ENCODE peak calls at places on chromosomes 11 and 22, in six cellular contexts. S is pancreas, E is iPS DF 6.9, I is tibial artery, N is thoracic aorta, G is PC-3. T is an unnamed sample.

GRCh38 chr11:37450613-37451012 is 852.6 kb upstream of the RAG2 start:
- DNase-seq in S (no peak), E (no peak), I (no peak), N (no peak), G (no peak), T (no peak)

GRCh38 chr11:125373426-125374391 is 122.4 kb downstream of the FEZ1 start:
- DNase-seq in S (peak), E (no peak), I (no peak), N (no peak), G (no peak), T (peak)

GRCh38 chr11:69360606-69361005 is 66.7 kb downstream of the MYEOV start:
- DNase-seq in S (no peak), E (no peak), I (no peak), N (no peak), G (no peak), T (no peak)

GRCh38 chr11:73520358-73521061 is 77.4 kb downstream of the FAM168A start:
- DNase-seq in S (no peak), E (no peak), I (no peak), N (no peak), G (no peak), T (no peak)

GRCh38 chr11:57641426-57641825 is 8.3 kb downstream of the YPEL4 start:
- DNase-seq in S (no peak), E (no peak), I (no peak), N (no peak), G (peak), T (peak)

GRCh38 chr11:3037041-3037944 is 19.9 kb downstream of the CARS1 start:
- DNase-seq in S (peak), E (no peak), I (peak), N (peak), G (peak), T (peak)

GRCh38 chr11:110199184-110199981 is 97.0 kb downstream of the RDX start:
- DNase-seq in S (no peak), E (no peak), I (no peak), N (no peak), G (peak), T (peak)

GRCh38 chr22:37051629-37052385 is at the start of gene KCTD17:
- DNase-seq in S (peak), E (no peak), I (peak), N (no peak), G (peak), T (peak)

GRCh38 chr11:58928082-58928574 is 11.2 kb upstream of the GLYATL1 start:
- DNase-seq in S (no peak), E (no peak), I (no peak), N (no peak), G (no peak), T (no peak)

GRCh38 chr11:126891556-126892217 is 108.9 kb downstream of the KIRREL3 start:
- DNase-seq in S (no peak), E (no peak), I (no peak), N (no peak), G (no peak), T (no peak)

GRCh38 chr11:74225565-74225964 is 54.5 kb downstream of the PPME1 start:
- DNase-seq in S (no peak), E (no peak), I (no peak), N (no peak), G (no peak), T (no peak)

GRCh38 chr22:27670701-27671412 is 130.7 kb downstream of the MN1 start:
- DNase-seq in S (peak), E (no peak), I (no peak), N (no peak), G (peak), T (peak)

GRCh38 chr11:100776212-100776896 is 89.3 kb downstream of the ARHGAP42 start:
- DNase-seq in S (no peak), E (no peak), I (no peak), N (no peak), G (peak), T (peak)

GRCh38 chr11:42524534-42525227 is 787.1 kb upstream of the API5 start:
- DNase-seq in S (no peak), E (peak), I (peak), N (no peak), G (peak), T (peak)

GRCh38 chr11:122020902-122021301 is 95.1 kb downstream of the BLID start:
- DNase-seq in S (no peak), E (no peak), I (no peak), N (no peak), G (peak), T (peak)

GRCh38 chr22:49462795-49463194 is 364.9 kb downstream of the BRD1 start:
- DNase-seq in S (no peak), E (no peak), I (no peak), N (no peak), G (no peak), T (no peak)

GRCh38 chr22:26395926-26396325 is 33.1 kb upstream of the ASPHD2 start:
- DNase-seq in S (no peak), E (no peak), I (no peak), N (no peak), G (no peak), T (no peak)

GRCh38 chr11:15106201-15106965 is 8.3 kb upstream of the INSC start:
- DNase-seq in S (no peak), E (no peak), I (no peak), N (no peak), G (peak), T (peak)

GRCh38 chr22:22694106-22694505 is 49.7 kb downstream of the GGTLC2 start:
- DNase-seq in S (no peak), E (no peak), I (no peak), N (no peak), G (no peak), T (no peak)

GRCh38 chr11:63639195-63639832 is 25.1 kb upstream of the PLAAT3 start:
- DNase-seq in S (no peak), E (no peak), I (peak), N (no peak), G (peak), T (peak)

GRCh38 chr11:16986434-16987204 is 27.6 kb downstream of the PLEKHA7 start:
- DNase-seq in S (peak), E (no peak), I (no peak), N (no peak), G (peak), T (no peak)

GRCh38 chr11:10725114-10725906 is 25.7 kb upstream of the CTR9 start:
- DNase-seq in S (no peak), E (no peak), I (no peak), N (no peak), G (peak), T (peak)

GRCh38 chr22:40491990-40492631 is 121.7 kb downstream of the SGSM3 start:
- DNase-seq in S (no peak), E (no peak), I (no peak), N (no peak), G (no peak), T (peak)

GRCh38 chr11:1346669-1347390 is 37.4 kb upstream of the TOLLIP start:
- DNase-seq in S (no peak), E (no peak), I (no peak), N (no peak), G (no peak), T (no peak)

GRCh38 chr11:13302440-13302958 is 24.9 kb downstream of the BMAL1 start:
- DNase-seq in S (no peak), E (no peak), I (no peak), N (no peak), G (no peak), T (no peak)

GRCh38 chr11:13308704-13309103 is 31.1 kb downstream of the BMAL1 start:
- DNase-seq in S (no peak), E (no peak), I (no peak), N (no peak), G (no peak), T (no peak)

GRCh38 chr11:13301522-13301921 is 23.9 kb downstream of the BMAL1 start:
- DNase-seq in S (no peak), E (no peak), I (no peak), N (no peak), G (no peak), T (no peak)

GRCh38 chr11:13303668-13304649 is 26.4 kb downstream of the BMAL1 start:
- DNase-seq in S (no peak), E (no peak), I (peak), N (no peak), G (no peak), T (no peak)

GRCh38 chr11:13304655-13305340 is 27.2 kb downstream of the BMAL1 start:
- DNase-seq in S (no peak), E (no peak), I (no peak), N (no peak), G (no peak), T (no peak)
- H3K4me3 ChIP-seq in S (no peak), E (no peak), I (no peak), N (no peak), G (no peak), T (no peak)

DNA sequence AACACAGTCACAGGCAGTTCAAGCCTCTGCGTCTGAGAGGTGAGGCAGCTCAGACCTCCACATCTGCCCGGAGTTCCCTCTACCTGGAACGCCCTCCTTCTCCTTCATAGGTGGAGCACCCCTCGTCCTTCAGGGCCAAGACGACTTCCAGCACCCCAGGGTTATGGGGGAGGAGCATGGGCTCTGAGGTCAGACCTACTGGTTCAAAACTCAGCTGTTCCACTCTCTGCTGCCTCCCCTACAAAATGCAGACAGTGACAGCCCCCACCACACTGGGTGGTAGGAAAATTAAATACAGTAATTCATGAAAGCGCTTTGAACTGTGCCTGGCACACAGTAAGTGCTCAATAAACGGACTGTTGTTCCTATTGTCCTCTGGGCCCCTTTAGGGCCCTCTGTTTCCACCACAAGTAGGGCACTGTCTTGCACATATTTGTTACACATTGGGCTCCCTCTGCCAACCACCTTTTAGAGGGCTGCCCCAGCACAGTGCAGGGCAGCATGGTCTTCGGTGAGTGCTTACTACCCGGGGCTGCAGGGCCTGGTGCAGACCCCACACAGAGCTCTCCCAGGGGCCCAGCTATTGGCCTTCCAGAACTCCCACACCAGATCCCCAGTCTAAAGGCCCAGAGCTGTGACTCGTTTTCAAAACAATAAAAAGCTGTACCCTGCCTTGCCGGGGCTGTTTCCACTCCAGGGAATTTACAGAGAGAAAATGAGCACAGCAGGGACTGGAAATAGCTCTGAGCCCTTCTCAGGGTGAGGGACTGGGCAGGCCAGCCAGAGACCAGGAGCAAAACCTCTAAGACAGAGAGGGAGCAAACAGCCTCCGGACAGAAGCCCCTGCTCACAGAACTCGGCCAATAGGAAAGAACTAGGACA is 2.5 kb downstream of the TMEM184B start:
- DNase-seq in S (no peak), E (no peak), I (no peak), N (no peak), G (no peak), T (peak)
- H3K4me3 ChIP-seq in S (no peak), E (no peak), I (peak), N (peak), G (no peak), T (peak)

GRCh38 chr22:47329727-47330653 is 567.5 kb downstream of the TBC1D22A start:
- DNase-seq in S (no peak), E (no peak), I (no peak), N (no peak), G (no peak), T (no peak)
- H3K4me3 ChIP-seq in S (no peak), E (no peak), I (no peak), N (no peak), G (no peak), T (no peak)

GRCh38 chr11:21514298-21514697 is 678.6 kb upstream of the ANO5 start:
- DNase-seq in S (peak), E (no peak), I (no peak), N (no peak), G (peak), T (no peak)
- H3K4me3 ChIP-seq in S (no peak), E (no peak), I (no peak), N (no peak), G (no peak), T (no peak)

GRCh38 chr22:46195487-46196165 is 45.3 kb downstream of the PPARA start:
- DNase-seq in S (no peak), E (no peak), I (no peak), N (no peak), G (no peak), T (no peak)

GRCh38 chr22:46193898-46194310 is 43.6 kb downstream of the PPARA start:
- DNase-seq in S (no peak), E (no peak), I (no peak), N (no peak), G (no peak), T (peak)

GRCh38 chr22:46201059-46201757 is 48.9 kb downstream of the CDPF1 start:
- DNase-seq in S (no peak), E (peak), I (no peak), N (no peak), G (no peak), T (no peak)

GRCh38 chr22:46196268-46196667 is 45.9 kb downstream of the PPARA start:
- DNase-seq in S (no peak), E (no peak), I (no peak), N (no peak), G (no peak), T (no peak)

GRCh38 chr22:46198274-46198673 is 47.9 kb downstream of the PPARA start:
- DNase-seq in S (no peak), E (no peak), I (no peak), N (no peak), G (no peak), T (no peak)
- H3K4me3 ChIP-seq in S (no peak), E (no peak), I (no peak), N (no peak), G (no peak), T (no peak)

GRCh38 chr11:85903406-85903805 is 48.2 kb downstream of the CCDC83 start:
- DNase-seq in S (no peak), E (no peak), I (no peak), N (no peak), G (no peak), T (no peak)
- H3K4me3 ChIP-seq in S (no peak), E (no peak), I (no peak), N (no peak), G (no peak), T (no peak)